ENCODE peak calls at places on chromosomes 4 and X, in ten cellular contexts. One of them, this sample, is unnamed.

GRCh38 chrX:47611926-47612325 is 7.7 kb downstream of the SYN1 start:
- DNase-seq in fibroblast of the aortic adventitia: no peak
- DNase-seq in MCF 10A: no peak
- DNase-seq in GDM1: no peak
- DNase-seq in activated effector memory CD4-positive, alpha-beta T cell treated with Interleukin-2 at 50 U/mL for 16 hours: no peak
- DNase-seq in EL: no peak
- DNase-seq in stimulated activated CD8-positive, alpha-beta memory T cell treated with anti-CD3 and anti-CD28 coated beads, Interleukin-12 subunit alpha, Interleukin-12 subunit beta, amount 100 ng/mL, for 4 hours: no peak
- DNase-seq in heart left ventricle: no peak
- DNase-seq in activated naive CD4-positive, alpha-beta T cell treated with anti-CD3 and anti-CD28 coated beads for 36 hours: no peak
- DNase-seq in LoVo: no peak
- DNase-seq in this sample: no peak

GRCh38 chr4:84433603-84434232 is 65.4 kb downstream of the NKX6-1 start:
- DNase-seq in fibroblast of the aortic adventitia: no peak
- DNase-seq in MCF 10A: no peak
- DNase-seq in GDM1: no peak
- DNase-seq in activated effector memory CD4-positive, alpha-beta T cell treated with Interleukin-2 at 50 U/mL for 16 hours: no peak
- DNase-seq in EL: no peak
- DNase-seq in stimulated activated CD8-positive, alpha-beta memory T cell treated with anti-CD3 and anti-CD28 coated beads, Interleukin-12 subunit alpha, Interleukin-12 subunit beta, amount 100 ng/mL, for 4 hours: no peak
- DNase-seq in heart left ventricle: no peak
- DNase-seq in activated naive CD4-positive, alpha-beta T cell treated with anti-CD3 and anti-CD28 coated beads for 36 hours: no peak
- DNase-seq in LoVo: no peak
- DNase-seq in this sample: no peak

GRCh38 chr4:170089743-170090666 is at the start of gene AADAT:
- DNase-seq in fibroblast of the aortic adventitia: peak
- DNase-seq in MCF 10A: peak
- DNase-seq in GDM1: peak
- DNase-seq in activated effector memory CD4-positive, alpha-beta T cell treated with Interleukin-2 at 50 U/mL for 16 hours: no peak
- DNase-seq in EL: peak
- DNase-seq in stimulated activated CD8-positive, alpha-beta memory T cell treated with anti-CD3 and anti-CD28 coated beads, Interleukin-12 subunit alpha, Interleukin-12 subunit beta, amount 100 ng/mL, for 4 hours: no peak
- DNase-seq in heart left ventricle: peak
- DNase-seq in activated naive CD4-positive, alpha-beta T cell treated with anti-CD3 and anti-CD28 coated beads for 36 hours: peak
- DNase-seq in LoVo: peak
- DNase-seq in this sample: peak

GRCh38 chr4:185235480-185236154 is 26.2 kb downstream of the SNX25 start:
- DNase-seq in fibroblast of the aortic adventitia: no peak
- DNase-seq in MCF 10A: no peak
- DNase-seq in GDM1: no peak
- DNase-seq in activated effector memory CD4-positive, alpha-beta T cell treated with Interleukin-2 at 50 U/mL for 16 hours: no peak
- DNase-seq in EL: no peak
- DNase-seq in stimulated activated CD8-positive, alpha-beta memory T cell treated with anti-CD3 and anti-CD28 coated beads, Interleukin-12 subunit alpha, Interleukin-12 subunit beta, amount 100 ng/mL, for 4 hours: no peak
- DNase-seq in heart left ventricle: no peak
- DNase-seq in activated naive CD4-positive, alpha-beta T cell treated with anti-CD3 and anti-CD28 coated beads for 36 hours: no peak
- DNase-seq in LoVo: peak
- DNase-seq in this sample: no peak

GRCh38 chr4:24800273-24800880 is 5.0 kb downstream of the SOD3 start:
- DNase-seq in fibroblast of the aortic adventitia: no peak
- DNase-seq in MCF 10A: no peak
- DNase-seq in GDM1: no peak
- DNase-seq in activated effector memory CD4-positive, alpha-beta T cell treated with Interleukin-2 at 50 U/mL for 16 hours: no peak
- DNase-seq in EL: no peak
- DNase-seq in stimulated activated CD8-positive, alpha-beta memory T cell treated with anti-CD3 and anti-CD28 coated beads, Interleukin-12 subunit alpha, Interleukin-12 subunit beta, amount 100 ng/mL, for 4 hours: no peak
- DNase-seq in heart left ventricle: no peak
- DNase-seq in activated naive CD4-positive, alpha-beta T cell treated with anti-CD3 and anti-CD28 coated beads for 36 hours: no peak
- DNase-seq in LoVo: no peak
- DNase-seq in this sample: no peak

GRCh38 chrX:9489234-9489633 is 24.4 kb downstream of the TBL1X start:
- DNase-seq in fibroblast of the aortic adventitia: no peak
- DNase-seq in MCF 10A: no peak
- DNase-seq in GDM1: no peak
- DNase-seq in activated effector memory CD4-positive, alpha-beta T cell treated with Interleukin-2 at 50 U/mL for 16 hours: no peak
- DNase-seq in EL: no peak
- DNase-seq in stimulated activated CD8-positive, alpha-beta memory T cell treated with anti-CD3 and anti-CD28 coated beads, Interleukin-12 subunit alpha, Interleukin-12 subunit beta, amount 100 ng/mL, for 4 hours: no peak
- DNase-seq in heart left ventricle: no peak
- DNase-seq in activated naive CD4-positive, alpha-beta T cell treated with anti-CD3 and anti-CD28 coated beads for 36 hours: no peak
- DNase-seq in LoVo: no peak
- DNase-seq in this sample: no peak

GRCh38 chrX:16023790-16024734 is 99.3 kb upstream of the GRPR start:
- DNase-seq in fibroblast of the aortic adventitia: peak
- DNase-seq in MCF 10A: peak
- DNase-seq in GDM1: no peak
- DNase-seq in activated effector memory CD4-positive, alpha-beta T cell treated with Interleukin-2 at 50 U/mL for 16 hours: no peak
- DNase-seq in EL: peak
- DNase-seq in stimulated activated CD8-positive, alpha-beta memory T cell treated with anti-CD3 and anti-CD28 coated beads, Interleukin-12 subunit alpha, Interleukin-12 subunit beta, amount 100 ng/mL, for 4 hours: no peak
- DNase-seq in heart left ventricle: no peak
- DNase-seq in activated naive CD4-positive, alpha-beta T cell treated with anti-CD3 and anti-CD28 coated beads for 36 hours: no peak
- DNase-seq in LoVo: peak
- DNase-seq in this sample: no peak

GRCh38 chr4:118012142-118012541 is 22.1 kb upstream of the NDST3 start:
- DNase-seq in fibroblast of the aortic adventitia: no peak
- DNase-seq in MCF 10A: no peak
- DNase-seq in GDM1: no peak
- DNase-seq in activated effector memory CD4-positive, alpha-beta T cell treated with Interleukin-2 at 50 U/mL for 16 hours: no peak
- DNase-seq in EL: peak
- DNase-seq in stimulated activated CD8-positive, alpha-beta memory T cell treated with anti-CD3 and anti-CD28 coated beads, Interleukin-12 subunit alpha, Interleukin-12 subunit beta, amount 100 ng/mL, for 4 hours: no peak
- DNase-seq in heart left ventricle: no peak
- DNase-seq in activated naive CD4-positive, alpha-beta T cell treated with anti-CD3 and anti-CD28 coated beads for 36 hours: no peak
- DNase-seq in LoVo: no peak
- DNase-seq in this sample: no peak

GRCh38 chrX:134836497-134836968 is 154.3 kb upstream of the SMIM10 start:
- DNase-seq in fibroblast of the aortic adventitia: peak
- DNase-seq in MCF 10A: peak
- DNase-seq in GDM1: no peak
- DNase-seq in activated effector memory CD4-positive, alpha-beta T cell treated with Interleukin-2 at 50 U/mL for 16 hours: no peak
- DNase-seq in EL: peak
- DNase-seq in stimulated activated CD8-positive, alpha-beta memory T cell treated with anti-CD3 and anti-CD28 coated beads, Interleukin-12 subunit alpha, Interleukin-12 subunit beta, amount 100 ng/mL, for 4 hours: no peak
- DNase-seq in heart left ventricle: no peak
- DNase-seq in activated naive CD4-positive, alpha-beta T cell treated with anti-CD3 and anti-CD28 coated beads for 36 hours: peak
- DNase-seq in LoVo: no peak
- DNase-seq in this sample: no peak

GRCh38 chr4:173013232-173013932 is 155.2 kb upstream of the GALNT7 start:
- DNase-seq in fibroblast of the aortic adventitia: peak
- DNase-seq in MCF 10A: peak
- DNase-seq in GDM1: no peak
- DNase-seq in activated effector memory CD4-positive, alpha-beta T cell treated with Interleukin-2 at 50 U/mL for 16 hours: peak
- DNase-seq in EL: peak
- DNase-seq in stimulated activated CD8-positive, alpha-beta memory T cell treated with anti-CD3 and anti-CD28 coated beads, Interleukin-12 subunit alpha, Interleukin-12 subunit beta, amount 100 ng/mL, for 4 hours: no peak
- DNase-seq in heart left ventricle: no peak
- DNase-seq in activated naive CD4-positive, alpha-beta T cell treated with anti-CD3 and anti-CD28 coated beads for 36 hours: peak
- DNase-seq in LoVo: peak
- DNase-seq in this sample: no peak

GRCh38 chr4:110678517-110678916 is 55.6 kb upstream of the PITX2 start:
- DNase-seq in fibroblast of the aortic adventitia: no peak
- DNase-seq in MCF 10A: peak
- DNase-seq in GDM1: no peak
- DNase-seq in activated effector memory CD4-positive, alpha-beta T cell treated with Interleukin-2 at 50 U/mL for 16 hours: no peak
- DNase-seq in EL: no peak
- DNase-seq in stimulated activated CD8-positive, alpha-beta memory T cell treated with anti-CD3 and anti-CD28 coated beads, Interleukin-12 subunit alpha, Interleukin-12 subunit beta, amount 100 ng/mL, for 4 hours: no peak
- DNase-seq in heart left ventricle: no peak
- DNase-seq in activated naive CD4-positive, alpha-beta T cell treated with anti-CD3 and anti-CD28 coated beads for 36 hours: no peak
- DNase-seq in LoVo: no peak
- DNase-seq in this sample: no peak

GRCh38 chrX:68822641-68823410 is 6.0 kb upstream of the EFNB1 start:
- DNase-seq in fibroblast of the aortic adventitia: peak
- DNase-seq in MCF 10A: peak
- DNase-seq in GDM1: no peak
- DNase-seq in activated effector memory CD4-positive, alpha-beta T cell treated with Interleukin-2 at 50 U/mL for 16 hours: no peak
- DNase-seq in EL: peak
- DNase-seq in stimulated activated CD8-positive, alpha-beta memory T cell treated with anti-CD3 and anti-CD28 coated beads, Interleukin-12 subunit alpha, Interleukin-12 subunit beta, amount 100 ng/mL, for 4 hours: no peak
- DNase-seq in heart left ventricle: peak
- DNase-seq in activated naive CD4-positive, alpha-beta T cell treated with anti-CD3 and anti-CD28 coated beads for 36 hours: peak
- DNase-seq in LoVo: peak
- DNase-seq in this sample: no peak

GRCh38 chrX:101764538-101764937 is 104.9 kb upstream of the ARMCX2 start:
- DNase-seq in fibroblast of the aortic adventitia: no peak
- DNase-seq in MCF 10A: peak
- DNase-seq in GDM1: no peak
- DNase-seq in activated effector memory CD4-positive, alpha-beta T cell treated with Interleukin-2 at 50 U/mL for 16 hours: no peak
- DNase-seq in EL: no peak
- DNase-seq in stimulated activated CD8-positive, alpha-beta memory T cell treated with anti-CD3 and anti-CD28 coated beads, Interleukin-12 subunit alpha, Interleukin-12 subunit beta, amount 100 ng/mL, for 4 hours: no peak
- DNase-seq in heart left ventricle: no peak
- DNase-seq in activated naive CD4-positive, alpha-beta T cell treated with anti-CD3 and anti-CD28 coated beads for 36 hours: no peak
- DNase-seq in LoVo: no peak
- DNase-seq in this sample: no peak

GRCh38 chr4:8320386-8320750 is 50.8 kb downstream of the HTRA3 start:
- DNase-seq in fibroblast of the aortic adventitia: no peak
- DNase-seq in MCF 10A: peak
- DNase-seq in GDM1: no peak
- DNase-seq in activated effector memory CD4-positive, alpha-beta T cell treated with Interleukin-2 at 50 U/mL for 16 hours: no peak
- DNase-seq in EL: no peak
- DNase-seq in stimulated activated CD8-positive, alpha-beta memory T cell treated with anti-CD3 and anti-CD28 coated beads, Interleukin-12 subunit alpha, Interleukin-12 subunit beta, amount 100 ng/mL, for 4 hours: no peak
- DNase-seq in heart left ventricle: no peak
- DNase-seq in activated naive CD4-positive, alpha-beta T cell treated with anti-CD3 and anti-CD28 coated beads for 36 hours: no peak
- DNase-seq in LoVo: no peak
- DNase-seq in this sample: no peak

GRCh38 chrX:70434914-70435586 is 9.6 kb upstream of the DLG3 start:
- DNase-seq in fibroblast of the aortic adventitia: peak
- DNase-seq in MCF 10A: peak
- DNase-seq in GDM1: no peak
- DNase-seq in activated effector memory CD4-positive, alpha-beta T cell treated with Interleukin-2 at 50 U/mL for 16 hours: no peak
- DNase-seq in EL: peak
- DNase-seq in stimulated activated CD8-positive, alpha-beta memory T cell treated with anti-CD3 and anti-CD28 coated beads, Interleukin-12 subunit alpha, Interleukin-12 subunit beta, amount 100 ng/mL, for 4 hours: no peak
- DNase-seq in heart left ventricle: peak
- DNase-seq in activated naive CD4-positive, alpha-beta T cell treated with anti-CD3 and anti-CD28 coated beads for 36 hours: no peak
- DNase-seq in LoVo: no peak
- DNase-seq in this sample: no peak

GRCh38 chrX:118730500-118731247 is 3.3 kb downstream of the IL13RA1 start:
- DNase-seq in fibroblast of the aortic adventitia: peak
- DNase-seq in MCF 10A: peak
- DNase-seq in GDM1: no peak
- DNase-seq in activated effector memory CD4-positive, alpha-beta T cell treated with Interleukin-2 at 50 U/mL for 16 hours: no peak
- DNase-seq in EL: peak
- DNase-seq in stimulated activated CD8-positive, alpha-beta memory T cell treated with anti-CD3 and anti-CD28 coated beads, Interleukin-12 subunit alpha, Interleukin-12 subunit beta, amount 100 ng/mL, for 4 hours: no peak
- DNase-seq in heart left ventricle: no peak
- DNase-seq in activated naive CD4-positive, alpha-beta T cell treated with anti-CD3 and anti-CD28 coated beads for 36 hours: no peak
- DNase-seq in LoVo: no peak
- DNase-seq in this sample: no peak

This sample was measured in RWPE2.